ENCODE peak calls at places on chromosomes 11 and 22, in eight cellular contexts. D, M, N, K, Y, S, G and X are unnamed samples.

GRCh38 chr11:3865388-3866193 is 10.1 kb downstream of the STIM1 start:
- DNase-seq in D (no peak), M (peak), N (no peak), K (no peak), Y (no peak), S (no peak), G (peak), X (no peak)

GRCh38 chr22:29739346-29739875 is 19.6 kb downstream of the CABP7 start:
- DNase-seq in D (no peak), M (no peak), N (no peak), K (no peak), Y (no peak), S (no peak), G (no peak), X (no peak)

GRCh38 chr22:37760152-37760551 is 47.6 kb upstream of the GCAT start:
- DNase-seq in D (no peak), M (no peak), N (no peak), K (no peak), Y (no peak), S (no peak), G (no peak), X (no peak)

GRCh38 chr11:19970944-19971343 is 189.3 kb downstream of the DBX1 start:
- DNase-seq in D (no peak), M (no peak), N (no peak), K (no peak), Y (no peak), S (no peak), G (no peak), X (no peak)

GRCh38 chr22:35601743-35602633 is 15.1 kb downstream of the MB start:
- DNase-seq in D (no peak), M (peak), N (no peak), K (no peak), Y (no peak), S (no peak), G (no peak), X (no peak)

GRCh38 chr22:36027960-36028645 is 521 bp downstream of the RBFOX2 start:
- DNase-seq in D (no peak), M (no peak), N (no peak), K (no peak), Y (no peak), S (no peak), G (no peak), X (peak)

GRCh38 chr11:114678125-114679036 is at the start of gene NXPE2:
- DNase-seq in D (no peak), M (no peak), N (no peak), K (no peak), Y (peak), S (no peak), G (no peak), X (no peak)

GRCh38 chr11:122159173-122159701 is 43.2 kb upstream of the BLID start:
- DNase-seq in D (no peak), M (peak), N (no peak), K (no peak), Y (peak), S (peak), G (no peak), X (no peak)

GRCh38 chr11:128586689-128587088 is 669 bp downstream of the ETS1 start:
- DNase-seq in D (no peak), M (no peak), N (no peak), K (no peak), Y (no peak), S (no peak), G (no peak), X (no peak)

GRCh38 chr22:47176573-47177333 is 414.3 kb downstream of the TBC1D22A start:
- DNase-seq in D (peak), M (no peak), N (peak), K (no peak), Y (no peak), S (peak), G (no peak), X (no peak)

GRCh38 chr11:72812968-72813739 is 1.1 kb upstream of the ATG16L2 start:
- DNase-seq in D (peak), M (peak), N (no peak), K (peak), Y (no peak), S (peak), G (peak), X (peak)

GRCh38 chr22:29149841-29150555 is 55.7 kb upstream of the EMID1 start:
- DNase-seq in D (peak), M (no peak), N (no peak), K (no peak), Y (no peak), S (no peak), G (no peak), X (peak)

GRCh38 chr22:24474221-24474620 is 20.9 kb upstream of the UPB1 start:
- DNase-seq in D (no peak), M (peak), N (no peak), K (no peak), Y (peak), S (no peak), G (no peak), X (no peak)

GRCh38 chr22:45977003-45977395 is at the start of gene WNT7B:
- DNase-seq in D (no peak), M (no peak), N (no peak), K (no peak), Y (no peak), S (no peak), G (no peak), X (no peak)

GRCh38 chr11:126162286-126163030 is 49.0 kb downstream of the RPUSD4 start:
- DNase-seq in D (no peak), M (no peak), N (no peak), K (no peak), Y (no peak), S (no peak), G (no peak), X (no peak)

GRCh38 chr11:64360403-64360980 is 1.5 kb downstream of the RPS6KA4 start:
- DNase-seq in D (no peak), M (no peak), N (no peak), K (peak), Y (no peak), S (no peak), G (no peak), X (no peak)

GRCh38 chr11:97963528-97964331 is 1057.0 kb upstream of the CNTN5 start:
- DNase-seq in D (no peak), M (peak), N (no peak), K (no peak), Y (no peak), S (no peak), G (no peak), X (no peak)

GRCh38 chr11:64858467-64859401 is 14.3 kb upstream of the CDC42BPG start:
- DNase-seq in D (no peak), M (no peak), N (no peak), K (no peak), Y (no peak), S (no peak), G (peak), X (no peak)

GRCh38 chr11:107801641-107802040 is 56.9 kb downstream of the SLC35F2 start:
- DNase-seq in D (no peak), M (no peak), N (no peak), K (no peak), Y (no peak), S (no peak), G (no peak), X (no peak)

GRCh38 chr11:126476256-126476970 is 120.9 kb downstream of the ST3GAL4 start:
- DNase-seq in D (no peak), M (no peak), N (no peak), K (no peak), Y (no peak), S (no peak), G (no peak), X (no peak)

GRCh38 chr11:11476499-11476898 is 123.4 kb upstream of the CSNK2A3 start:
- DNase-seq in D (no peak), M (no peak), N (no peak), K (no peak), Y (no peak), S (no peak), G (no peak), X (no peak)

GRCh38 chr11:119254239-119254638 is 48.1 kb downstream of the CBL start:
- DNase-seq in D (no peak), M (no peak), N (no peak), K (no peak), Y (no peak), S (no peak), G (no peak), X (no peak)

GRCh38 chr11:110518809-110519514 is 89.2 kb downstream of the FDX1 start:
- DNase-seq in D (no peak), M (peak), N (no peak), K (no peak), Y (no peak), S (no peak), G (no peak), X (no peak)

GRCh38 chr11:30424336-30424735 is 101.4 kb downstream of the ARL14EP start:
- DNase-seq in D (no peak), M (no peak), N (no peak), K (no peak), Y (no peak), S (no peak), G (no peak), X (no peak)

GRCh38 chr11:110379261-110379660 is 50.5 kb upstream of the FDX1 start:
- DNase-seq in D (no peak), M (no peak), N (no peak), K (no peak), Y (no peak), S (no peak), G (no peak), X (no peak)

GRCh38 chr22:22872722-22873708 is 14.6 kb upstream of the IGLL5 start:
- DNase-seq in D (peak), M (no peak), N (peak), K (no peak), Y (no peak), S (no peak), G (no peak), X (no peak)

GRCh38 chr22:50481440-50482106 is at the start of gene ADM2:
- DNase-seq in D (peak), M (peak), N (no peak), K (peak), Y (no peak), S (no peak), G (no peak), X (peak)

GRCh38 chr22:50010676-50011446 is 1.7 kb downstream of the IL17REL start:
- DNase-seq in D (peak), M (no peak), N (no peak), K (peak), Y (no peak), S (no peak), G (peak), X (no peak)

GRCh38 chr22:39927544-39927943 is 26.7 kb downstream of the GRAP2 start:
- DNase-seq in D (peak), M (no peak), N (no peak), K (no peak), Y (no peak), S (no peak), G (no peak), X (no peak)

GRCh38 chr22:20653012-20653794 is 120.7 kb upstream of the SERPIND1 start:
- DNase-seq in D (peak), M (no peak), N (no peak), K (no peak), Y (no peak), S (no peak), G (no peak), X (no peak)

GRCh38 chr11:47177846-47178245 is 1.2 kb upstream of the ARFGAP2 start:
- DNase-seq in D (no peak), M (no peak), N (no peak), K (no peak), Y (no peak), S (peak), G (no peak), X (no peak)

GRCh38 chr22:43823353-43823908 is 11.3 kb upstream of the EFCAB6 start:
- DNase-seq in D (peak), M (no peak), N (peak), K (no peak), Y (no peak), S (no peak), G (no peak), X (no peak)

GRCh38 chr22:39452740-39453040 is 4.1 kb upstream of the MGAT3 start:
- DNase-seq in D (no peak), M (peak), N (no peak), K (no peak), Y (no peak), S (no peak), G (no peak), X (no peak)

GRCh38 chr11:3120071-3120792 is 44.9 kb downstream of the OSBPL5 start:
- DNase-seq in D (no peak), M (no peak), N (no peak), K (no peak), Y (no peak), S (no peak), G (no peak), X (no peak)

GRCh38 chr11:111851636-111852035 is 19.7 kb downstream of the ALG9 start:
- DNase-seq in D (no peak), M (peak), N (no peak), K (no peak), Y (no peak), S (no peak), G (no peak), X (no peak)
- TF ChIP-seq CTCF in D (peak), M (peak), N (peak), K (peak), Y (peak), S (no peak), G (no peak), X (no peak)

DNA sequence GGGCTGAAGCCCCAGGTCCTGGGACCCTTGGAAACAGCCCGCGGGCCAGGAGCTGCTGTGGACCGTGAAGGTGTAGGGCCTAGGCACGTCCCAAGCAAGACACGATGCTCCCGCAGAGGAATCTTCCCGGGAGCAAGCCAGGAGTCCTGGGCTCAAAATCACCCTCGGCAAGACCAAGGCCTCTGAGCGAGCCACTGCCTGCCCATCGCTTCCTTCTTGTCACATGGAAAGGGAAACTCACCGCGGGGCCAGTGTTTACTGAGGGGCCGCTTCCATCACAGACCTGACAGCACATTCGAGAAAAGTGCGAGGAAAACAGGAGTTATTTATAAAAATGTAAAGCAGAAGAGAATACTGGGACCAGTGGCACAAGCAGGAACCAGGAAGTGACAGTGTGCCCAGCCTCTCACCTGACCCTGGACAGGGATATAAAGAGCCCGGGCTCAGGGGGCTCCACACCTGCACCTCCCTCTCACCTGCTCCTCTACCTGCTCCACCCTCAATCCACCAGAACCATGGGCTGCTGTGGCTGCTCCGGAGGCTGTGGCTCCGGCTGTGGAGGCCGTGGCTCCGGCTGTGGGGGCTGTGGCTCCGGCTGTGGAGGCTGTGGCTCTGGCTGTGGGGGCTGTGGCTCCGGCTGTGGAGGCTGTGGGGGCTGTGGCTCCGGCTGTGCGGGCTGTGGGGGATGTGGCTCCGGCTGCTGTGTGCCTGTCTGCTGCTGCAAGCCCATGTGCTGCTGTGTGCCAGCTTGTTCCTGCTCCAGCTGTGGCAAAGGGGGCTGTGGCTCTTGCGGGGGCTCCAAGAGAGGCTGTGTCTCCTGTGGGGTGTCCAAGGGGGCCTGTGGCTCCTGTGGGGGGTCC is at the start of gene KRTAP5-5:
- DNase-seq in D (no peak), M (no peak), N (no peak), K (no peak), Y (no peak), S (no peak), G (no peak), X (no peak)
- TF ChIP-seq CTCF in D (no peak), M (no peak), N (no peak), K (no peak), Y (no peak), S (no peak), G (no peak), X (no peak)

GRCh38 chr22:42612336-42612735 is 2.3 kb downstream of the POLDIP3 start:
- DNase-seq in D (no peak), M (no peak), N (no peak), K (no peak), Y (no peak), S (no peak), G (no peak), X (no peak)

GRCh38 chr22:42615092-42615859 is 593 bp upstream of the POLDIP3 start:
- DNase-seq in D (peak), M (peak), N (peak), K (peak), Y (peak), S (peak), G (peak), X (peak)

GRCh38 chr22:42617155-42617983 is 2.7 kb upstream of the POLDIP3 start:
- DNase-seq in D (peak), M (no peak), N (no peak), K (no peak), Y (no peak), S (no peak), G (no peak), X (no peak)

GRCh38 chr22:42613869-42614268 is 814 bp downstream of the POLDIP3 start:
- DNase-seq in D (no peak), M (peak), N (no peak), K (peak), Y (no peak), S (no peak), G (peak), X (no peak)

DNA sequence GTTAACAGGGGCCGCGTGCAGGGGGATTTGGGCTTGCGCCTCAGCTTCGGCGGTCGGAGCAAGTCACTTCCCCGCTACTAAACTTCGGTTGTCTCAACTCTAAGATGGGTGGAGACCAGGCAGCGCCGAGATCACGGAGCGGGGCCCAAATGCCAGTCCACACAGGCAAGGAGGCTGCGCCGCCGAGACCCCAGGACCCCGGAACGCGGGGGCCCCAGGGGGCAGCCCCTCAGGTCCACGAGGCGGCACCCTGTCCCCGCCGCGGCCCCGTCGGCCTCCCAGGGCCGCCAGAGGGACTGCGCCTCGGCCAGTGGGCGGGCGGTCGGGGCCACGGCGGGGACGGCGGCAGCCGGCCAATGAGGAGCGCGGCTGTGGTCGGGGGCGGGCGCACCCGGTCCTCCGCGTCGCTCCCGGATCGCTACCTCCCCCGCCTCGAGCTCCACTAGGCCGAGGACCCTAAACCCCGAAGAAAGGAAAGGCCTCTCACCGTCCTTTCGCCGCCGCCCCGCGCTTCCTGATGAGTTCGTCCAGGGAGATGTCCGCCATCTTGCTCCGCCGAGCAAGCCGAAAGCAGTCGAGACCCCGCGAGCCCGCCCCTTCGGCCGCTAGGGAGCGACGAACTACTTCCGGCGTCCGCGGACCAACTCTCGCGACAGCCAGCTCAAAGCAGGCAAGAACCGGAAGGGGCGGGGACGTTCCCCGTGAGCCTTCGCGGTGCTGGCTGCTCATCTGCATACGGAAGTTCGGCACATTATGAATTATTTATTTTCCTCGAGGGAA is at the start of gene POLDIP3:
- DNase-seq in D (peak), M (peak), N (peak), K (peak), Y (peak), S (peak), G (peak), X (peak)
- TF ChIP-seq CTCF in D (no peak), M (peak), N (no peak), K (no peak), Y (peak), S (no peak), G (peak), X (peak)

GRCh38 chr11:86955111-86955673 is at the start of gene FZD4:
- DNase-seq in D (peak), M (peak), N (peak), K (peak), Y (peak), S (peak), G (peak), X (peak)

GRCh38 chr11:86954288-86955110 is 696 bp downstream of the FZD4 start:
- DNase-seq in D (peak), M (no peak), N (no peak), K (no peak), Y (no peak), S (peak), G (peak), X (peak)

GRCh38 chr11:86952933-86953637 is 2.1 kb downstream of the FZD4 start:
- DNase-seq in D (no peak), M (peak), N (no peak), K (no peak), Y (no peak), S (no peak), G (no peak), X (no peak)

GRCh38 chr11:86958259-86958658 is 3.1 kb upstream of the FZD4 start:
- DNase-seq in D (no peak), M (no peak), N (no peak), K (no peak), Y (no peak), S (no peak), G (no peak), X (no peak)

GRCh38 chr11:86955674-86956522 is 703 bp upstream of the FZD4 start:
- DNase-seq in D (peak), M (peak), N (peak), K (peak), Y (no peak), S (peak), G (peak), X (peak)
- TF ChIP-seq CTCF in D (peak), M (peak), N (peak), K (no peak), Y (no peak), S (no peak), G (peak), X (no peak)

GRCh38 chr22:30906946-30907345 is 61.6 kb downstream of the MORC2 start:
- DNase-seq in D (no peak), M (no peak), N (peak), K (no peak), Y (no peak), S (no peak), G (no peak), X (no peak)

GRCh38 chr22:30905696-30906341 is 62.8 kb downstream of the MORC2 start:
- DNase-seq in D (no peak), M (no peak), N (peak), K (no peak), Y (no peak), S (no peak), G (no peak), X (no peak)

GRCh38 chr22:30903876-30904460 is 64.6 kb downstream of the MORC2 start:
- DNase-seq in D (no peak), M (no peak), N (peak), K (no peak), Y (no peak), S (no peak), G (no peak), X (no peak)

GRCh38 chr22:30908051-30908461 is 60.5 kb downstream of the MORC2 start:
- DNase-seq in D (no peak), M (no peak), N (peak), K (no peak), Y (no peak), S (no peak), G (no peak), X (no peak)

DNA sequence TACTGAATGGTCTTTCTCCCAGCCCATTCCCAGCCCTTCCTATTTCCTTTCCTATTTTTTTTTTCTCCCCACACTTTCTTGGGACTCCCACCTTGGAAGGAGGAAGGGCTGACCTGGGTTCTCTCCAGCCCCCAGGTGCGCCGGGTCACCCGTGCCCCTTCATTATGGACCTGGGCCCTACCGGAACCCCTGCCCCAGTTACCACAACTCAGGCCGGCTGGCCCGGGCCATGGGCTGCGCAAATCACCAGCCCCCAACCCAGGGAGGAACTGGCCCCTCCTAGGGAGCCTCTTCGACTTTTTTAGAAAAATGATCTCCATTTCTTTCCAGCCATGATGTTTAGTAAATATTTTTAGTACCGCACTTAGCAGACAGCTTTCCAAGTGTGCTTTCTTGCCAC is 62.2 kb downstream of the MORC2 start:
- DNase-seq in D (no peak), M (no peak), N (peak), K (no peak), Y (no peak), S (no peak), G (no peak), X (no peak)
- TF ChIP-seq CTCF in D (no peak), M (no peak), N (no peak), K (no peak), Y (no peak), S (no peak), G (no peak), X (no peak)